ENCODE peak calls at places on chromosomes 4 and X, in four cellular contexts. One of them, this sample, is unnamed.

GRCh38 chr4:65139998-65140397 is 530.3 kb downstream of the EPHA5 start:
- DNase-seq in AG04450: no peak
- DNase-seq in NCI-H748 treated with DMSO at 0.1 percent for 48 hours: no peak
- DNase-seq in Calu3: no peak
- DNase-seq in this sample: no peak

GRCh38 chr4:82801910-82802521 is 3.4 kb upstream of the SCD5 start:
- DNase-seq in AG04450: no peak
- DNase-seq in Calu3: peak; percentile 37
- DNase-seq in NCI-H748 treated with DMSO at 0.1 percent for 48 hours: peak; percentile 10
- DNase-seq in this sample: no peak

GRCh38 chrX:138287200-138287865 is 424.2 kb downstream of the FGF13 start:
- DNase-seq in Calu3: no peak
- DNase-seq in AG04450: no peak
- DNase-seq in NCI-H748 treated with DMSO at 0.1 percent for 48 hours: no peak
- DNase-seq in this sample: no peak

GRCh38 chrX:124440674-124441073 is 94.3 kb downstream of the SH2D1A start:
- DNase-seq in NCI-H748 treated with DMSO at 0.1 percent for 48 hours: peak; percentile 39
- DNase-seq in AG04450: no peak
- DNase-seq in Calu3: no peak
- DNase-seq in this sample: no peak

GRCh38 chr4:142567199-142567598 is 278.9 kb downstream of the INPP4B start:
- DNase-seq in Calu3: peak; percentile 46
- DNase-seq in AG04450: no peak
- DNase-seq in NCI-H748 treated with DMSO at 0.1 percent for 48 hours: no peak
- DNase-seq in this sample: no peak

GRCh38 chr4:39044947-39045734 is 12.9 kb upstream of the TMEM156 start:
- DNase-seq in Calu3: no peak
- DNase-seq in NCI-H748 treated with DMSO at 0.1 percent for 48 hours: no peak
- DNase-seq in AG04450: no peak
- DNase-seq in this sample: no peak

GRCh38 chr4:911871-912490 is 20.1 kb downstream of the GAK start:
- DNase-seq in NCI-H748 treated with DMSO at 0.1 percent for 48 hours: no peak
- DNase-seq in Calu3: no peak
- DNase-seq in AG04450: no peak
- DNase-seq in this sample: no peak

GRCh38 chrX:41472231-41472815 is 25.2 kb downstream of the NYX start:
- DNase-seq in Calu3: peak; percentile 58
- DNase-seq in AG04450: no peak
- DNase-seq in NCI-H748 treated with DMSO at 0.1 percent for 48 hours: no peak
- DNase-seq in this sample: no peak

GRCh38 chrX:41553688-41554087 is 106.5 kb downstream of the NYX start:
- DNase-seq in AG04450: no peak
- DNase-seq in Calu3: no peak
- DNase-seq in NCI-H748 treated with DMSO at 0.1 percent for 48 hours: no peak
- DNase-seq in this sample: no peak

GRCh38 chr4:149791836-149792235 is 23.8 kb downstream of the IQCM start:
- DNase-seq in AG04450: no peak
- DNase-seq in NCI-H748 treated with DMSO at 0.1 percent for 48 hours: no peak
- DNase-seq in Calu3: no peak
- DNase-seq in this sample: no peak

GRCh38 chrX:110087485-110088356 is 84.8 kb downstream of the TMEM164 start:
- DNase-seq in AG04450: peak; percentile 81
- DNase-seq in NCI-H748 treated with DMSO at 0.1 percent for 48 hours: no peak
- DNase-seq in Calu3: peak; percentile 35
- DNase-seq in this sample: no peak

GRCh38 chr4:145440292-145441007 is 41.2 kb upstream of the SMAD1 start:
- DNase-seq in Calu3: no peak
- DNase-seq in NCI-H748 treated with DMSO at 0.1 percent for 48 hours: no peak
- DNase-seq in AG04450: no peak
- DNase-seq in this sample: no peak

GRCh38 chr4:96162631-96163030 is 322.7 kb downstream of the PDHA2 start:
- DNase-seq in AG04450: no peak
- DNase-seq in NCI-H748 treated with DMSO at 0.1 percent for 48 hours: no peak
- DNase-seq in Calu3: no peak
- DNase-seq in this sample: no peak

GRCh38 chr4:97984545-97985131 is 158.6 kb downstream of the STPG2 start:
- DNase-seq in AG04450: no peak
- DNase-seq in NCI-H748 treated with DMSO at 0.1 percent for 48 hours: no peak
- DNase-seq in Calu3: peak; percentile 14
- DNase-seq in this sample: no peak

GRCh38 chrX:35339796-35340195 is 397.2 kb downstream of the FAM47B start:
- DNase-seq in AG04450: no peak
- DNase-seq in Calu3: no peak
- DNase-seq in NCI-H748 treated with DMSO at 0.1 percent for 48 hours: no peak
- DNase-seq in this sample: no peak

GRCh38 chrX:151725338-151725614 is 9.3 kb upstream of the CNGA2 start:
- DNase-seq in NCI-H748 treated with DMSO at 0.1 percent for 48 hours: no peak
- DNase-seq in Calu3: no peak
- DNase-seq in AG04450: no peak
- DNase-seq in this sample: no peak

GRCh38 chr4:122003335-122003734 is 51.5 kb upstream of the TRPC3 start:
- DNase-seq in Calu3: peak; percentile 9
- DNase-seq in AG04450: no peak
- DNase-seq in NCI-H748 treated with DMSO at 0.1 percent for 48 hours: peak; percentile 20
- DNase-seq in this sample: no peak

GRCh38 chr4:107037188-107037587 is 1.1 kb upstream of the DKK2 start:
- DNase-seq in AG04450: no peak
- DNase-seq in Calu3: no peak
- DNase-seq in NCI-H748 treated with DMSO at 0.1 percent for 48 hours: no peak
- DNase-seq in this sample: peak; percentile 10

GRCh38 chr4:127783026-127783769 is 1.1 kb downstream of the HSPA4L start:
- DNase-seq in Calu3: peak; percentile 54
- DNase-seq in NCI-H748 treated with DMSO at 0.1 percent for 48 hours: peak; percentile 11
- DNase-seq in AG04450: no peak
- DNase-seq in this sample: peak; percentile 80

GRCh38 chr4:98996056-98996941 is 778 bp downstream of the METAP1 start:
- DNase-seq in NCI-H748 treated with DMSO at 0.1 percent for 48 hours: peak; percentile 24
- DNase-seq in AG04450: no peak
- DNase-seq in Calu3: peak; percentile 11
- DNase-seq in this sample: peak; percentile 33

GRCh38 chrX:71941771-71942170 is 31.1 kb downstream of the NHSL2 start:
- DNase-seq in Calu3: no peak
- DNase-seq in NCI-H748 treated with DMSO at 0.1 percent for 48 hours: no peak
- DNase-seq in AG04450: peak; percentile 23
- DNase-seq in this sample: no peak

GRCh38 chr4:8723222-8723980 is 130.8 kb downstream of the CPZ start:
- DNase-seq in Calu3: no peak
- DNase-seq in NCI-H748 treated with DMSO at 0.1 percent for 48 hours: no peak
- DNase-seq in AG04450: no peak
- DNase-seq in this sample: no peak

GRCh38 chr4:17206829-17207773 is 304.8 kb downstream of the QDPR start:
- DNase-seq in Calu3: no peak
- DNase-seq in AG04450: no peak
- DNase-seq in NCI-H748 treated with DMSO at 0.1 percent for 48 hours: peak; percentile 29
- DNase-seq in this sample: no peak

GRCh38 chr4:164977243-164978164 is at the start of gene TRIM61:
- DNase-seq in AG04450: no peak
- DNase-seq in Calu3: no peak
- DNase-seq in NCI-H748 treated with DMSO at 0.1 percent for 48 hours: no peak
- DNase-seq in this sample: no peak

GRCh38 chr4:119501740-119502139 is 126.9 kb downstream of the PDE5A start:
- DNase-seq in NCI-H748 treated with DMSO at 0.1 percent for 48 hours: no peak
- DNase-seq in AG04450: no peak
- DNase-seq in Calu3: no peak
- DNase-seq in this sample: no peak

GRCh38 chr4:113170818-113171468 is 121.5 kb downstream of the ANK2 start:
- DNase-seq in NCI-H748 treated with DMSO at 0.1 percent for 48 hours: no peak
- DNase-seq in Calu3: no peak
- DNase-seq in AG04450: no peak
- DNase-seq in this sample: no peak